ENCODE peak calls at places on chromosomes 3 and 15, in nine cellular contexts. T, H, K, U, X, G, C, R and E are unnamed samples.
A peak's percentile ranks its signal among the peaks of the same experiment; 100 is the strongest.

GRCh38 chr3:13539671-13540070 is 9.3 kb upstream of the FBLN2 start:
- DNase-seq in T (no peak), H (no peak), K (no peak), U (no peak), X (no peak), G (peak; percentile 22), C (peak; percentile 50), R (no peak), E (no peak)

GRCh38 chr3:140092883-140093536 is 158.0 kb downstream of the CLSTN2 start:
- DNase-seq in T (no peak), H (no peak), K (no peak), U (no peak), X (no peak), G (peak; percentile 42), C (no peak), R (no peak), E (no peak)

GRCh38 chr3:130658666-130659065 is 88.0 kb downstream of the PIK3R4 start:
- DNase-seq in T (no peak), H (no peak), K (no peak), U (peak; percentile 47), X (peak; percentile 6), G (no peak), C (peak; percentile 36), R (no peak), E (no peak)

GRCh38 chr3:146164951-146165350 is 4.0 kb upstream of the PLOD2 start:
- DNase-seq in T (no peak), H (no peak), K (no peak), U (no peak), X (no peak), G (no peak), C (no peak), R (no peak), E (peak; percentile 28)

GRCh38 chr15:27956285-27956684 is 142.8 kb downstream of the OCA2 start:
- DNase-seq in T (no peak), H (no peak), K (no peak), U (no peak), X (peak; percentile 90), G (no peak), C (no peak), R (no peak), E (no peak)

GRCh38 chr3:108114423-108115065 is 23.7 kb upstream of the CD47 start:
- DNase-seq in T (no peak), H (no peak), K (no peak), U (no peak), X (no peak), G (no peak), C (no peak), R (no peak), E (no peak)

GRCh38 chr3:126107203-126107939 is 23.4 kb upstream of the SLC41A3 start:
- DNase-seq in T (peak; percentile 54), H (no peak), K (no peak), U (no peak), X (no peak), G (no peak), C (no peak), R (no peak), E (no peak)

GRCh38 chr3:68135145-68135544 is 480.7 kb upstream of the SUCLG2 start:
- DNase-seq in T (no peak), H (no peak), K (no peak), U (no peak), X (no peak), G (no peak), C (no peak), R (no peak), E (no peak)

GRCh38 chr3:82133070-82133606 is 371.7 kb upstream of the GBE1 start:
- DNase-seq in T (no peak), H (no peak), K (peak; percentile 33), U (peak; percentile 77), X (peak; percentile 51), G (peak; percentile 55), C (peak; percentile 63), R (peak; percentile 59), E (peak; percentile 28)

GRCh38 chr3:79161941-79162340 is 605.9 kb downstream of the ROBO1 start:
- DNase-seq in T (no peak), H (no peak), K (no peak), U (peak; percentile 55), X (no peak), G (no peak), C (peak; percentile 12), R (no peak), E (no peak)

GRCh38 chr3:38549082-38549481 is 52.9 kb downstream of the EXOG start:
- DNase-seq in T (no peak), H (no peak), K (no peak), U (no peak), X (no peak), G (no peak), C (no peak), R (no peak), E (no peak)

GRCh38 chr15:59892995-59893394 is 111.1 kb upstream of the FOXB1 start:
- DNase-seq in T (no peak), H (no peak), K (no peak), U (peak; percentile 40), X (peak; percentile 26), G (peak; percentile 46), C (peak; percentile 6), R (no peak), E (peak; percentile 36)

GRCh38 chr3:134373942-134374790 is at the start of gene AMOTL2:
- DNase-seq in T (peak; percentile 93), H (peak; percentile 63), K (peak; percentile 87), U (peak; percentile 97), X (peak; percentile 78), G (peak; percentile 96), C (peak; percentile 97), R (peak; percentile 92), E (peak; percentile 95)

GRCh38 chr15:67201136-67201535 is 53.3 kb downstream of the AAGAB start:
- DNase-seq in T (no peak), H (no peak), K (no peak), U (no peak), X (no peak), G (no peak), C (no peak), R (no peak), E (no peak)

GRCh38 chr3:106673926-106674569 is 703.2 kb upstream of the CCDC54 start:
- DNase-seq in T (no peak), H (no peak), K (no peak), U (no peak), X (no peak), G (no peak), C (peak; percentile 47), R (no peak), E (no peak)

GRCh38 chr3:38327335-38328009 is 19.1 kb upstream of the XYLB start:
- DNase-seq in T (no peak), H (no peak), K (no peak), U (peak; percentile 41), X (peak; percentile 71), G (no peak), C (peak; percentile 56), R (peak; percentile 4), E (peak; percentile 8)

GRCh38 chr3:141602706-141603105 is 115.9 kb downstream of the RASA2 start:
- DNase-seq in T (no peak), H (no peak), K (no peak), U (no peak), X (no peak), G (no peak), C (no peak), R (no peak), E (no peak)

GRCh38 chr3:57733790-57734189 is 22.3 kb upstream of the SLMAP start:
- DNase-seq in T (no peak), H (no peak), K (no peak), U (no peak), X (peak; percentile 30), G (no peak), C (peak; percentile 14), R (no peak), E (no peak)

GRCh38 chr15:90079619-90080559 is 22.4 kb downstream of the IDH2 start:
- DNase-seq in T (no peak), H (no peak), K (no peak), U (no peak), X (no peak), G (no peak), C (no peak), R (no peak), E (no peak)

GRCh38 chr15:101445562-101446526 is 43.7 kb downstream of the PCSK6 start:
- DNase-seq in T (no peak), H (no peak), K (no peak), U (peak; percentile 82), X (peak; percentile 95), G (no peak), C (peak; percentile 21), R (no peak), E (no peak)

GRCh38 chr3:12273045-12273695 is 15.7 kb upstream of the PPARG start:
- DNase-seq in T (no peak), H (no peak), K (no peak), U (no peak), X (no peak), G (no peak), C (no peak), R (no peak), E (no peak)

GRCh38 chr15:34049096-34049495 is 10.1 kb upstream of the AVEN start:
- DNase-seq in T (no peak), H (no peak), K (no peak), U (peak; percentile 92), X (peak; percentile 70), G (no peak), C (peak; percentile 87), R (peak; percentile 39), E (no peak)

GRCh38 chr15:68022061-68022460 is 32.1 kb upstream of the PIAS1 start:
- DNase-seq in T (no peak), H (no peak), K (peak; percentile 11), U (no peak), X (no peak), G (no peak), C (no peak), R (no peak), E (no peak)

GRCh38 chr3:42702982-42703694 is 540 bp upstream of the HHATL start:
- DNase-seq in T (peak; percentile 57), H (no peak), K (no peak), U (no peak), X (no peak), G (no peak), C (no peak), R (no peak), E (no peak)

GRCh38 chr15:41790756-41791546 is 16.7 kb downstream of the MAPKBP1 start:
- DNase-seq in T (no peak), H (no peak), K (no peak), U (peak; percentile 78), X (peak; percentile 80), G (no peak), C (peak; percentile 79), R (peak; percentile 85), E (peak; percentile 49)

GRCh38 chr15:40388941-40389823 is 6.7 kb downstream of the KNSTRN start:
- DNase-seq in T (no peak), H (no peak), K (no peak), U (peak; percentile 72), X (peak; percentile 40), G (no peak), C (no peak), R (no peak), E (no peak)

GRCh38 chr3:194489736-194490612 is 3.2 kb upstream of the ATP13A3 start:
- DNase-seq in T (no peak), H (no peak), K (no peak), U (peak; percentile 79), X (peak; percentile 53), G (no peak), C (peak; percentile 62), R (no peak), E (no peak)

GRCh38 chr3:25339220-25339619 is 88.8 kb upstream of the RARB start:
- DNase-seq in T (no peak), H (no peak), K (no peak), U (no peak), X (no peak), G (no peak), C (no peak), R (no peak), E (no peak)

GRCh38 chr15:46127361-46127874 is 492.6 kb downstream of the SQOR start:
- DNase-seq in T (no peak), H (no peak), K (no peak), U (no peak), X (peak; percentile 48), G (no peak), C (peak; percentile 86), R (no peak), E (no peak)

GRCh38 chr15:43880406-43881184 is 53.8 kb downstream of the WDR76 start:
- DNase-seq in T (no peak), H (no peak), K (no peak), U (peak; percentile 33), X (no peak), G (no peak), C (peak; percentile 34), R (no peak), E (no peak)

GRCh38 chr15:52642386-52643361 is 36.5 kb downstream of the ATOSA start:
- DNase-seq in T (no peak), H (no peak), K (no peak), U (peak; percentile 39), X (no peak), G (no peak), C (peak; percentile 83), R (no peak), E (no peak)